ENCODE peak calls at places on chromosomes 3 and 15, in four cellular contexts. U, C, O and J are unnamed samples.

GRCh38 chr15:68843425-68844311 is 23.0 kb upstream of the ANP32A start:
- DNase-seq in U (peak; percentile 65), C (no peak), O (no peak), J (no peak)

GRCh38 chr15:62665449-62665848 is 377.1 kb upstream of the TPM1 start:
- DNase-seq in U (no peak), C (peak; percentile 26), O (no peak), J (no peak)

GRCh38 chr3:53134631-53135232 is 4.5 kb upstream of the RFT1 start:
- DNase-seq in U (peak; percentile 79), C (peak; percentile 61), O (peak; percentile 45), J (peak; percentile 76)

GRCh38 chr3:107283948-107284347 is 93.3 kb upstream of the CCDC54 start:
- DNase-seq in U (no peak), C (no peak), O (no peak), J (no peak)

GRCh38 chr3:6468589-6468988 is 392.3 kb upstream of the GRM7 start:
- DNase-seq in U (no peak), C (no peak), O (no peak), J (no peak)

GRCh38 chr3:197371521-197372075 is 73.2 kb upstream of the DLG1 start:
- DNase-seq in U (no peak), C (no peak), O (no peak), J (no peak)

GRCh38 chr3:185585523-185585861 is 603 bp upstream of the SENP2 start:
- DNase-seq in U (no peak), C (peak; percentile 8), O (no peak), J (no peak)

GRCh38 chr3:128503164-128503651 is 10.2 kb upstream of the GATA2 start:
- DNase-seq in U (no peak), C (no peak), O (peak; percentile 47), J (no peak)

GRCh38 chr3:127762077-127762786 is 60.1 kb downstream of the MGLL start:
- DNase-seq in U (no peak), C (no peak), O (no peak), J (no peak)

GRCh38 chr3:159158801-159159200 is 356.9 kb downstream of the MFSD1 start:
- DNase-seq in U (no peak), C (no peak), O (no peak), J (no peak)

GRCh38 chr15:57367556-57367955 is 8.7 kb upstream of the CGNL1 start:
- DNase-seq in U (no peak), C (no peak), O (no peak), J (no peak)

GRCh38 chr15:67175643-67176071 is 78.8 kb downstream of the AAGAB start:
- DNase-seq in U (no peak), C (no peak), O (no peak), J (no peak)

GRCh38 chr3:111812680-111813079 is 46.4 kb upstream of the PHLDB2 start:
- DNase-seq in U (no peak), C (no peak), O (no peak), J (no peak)

GRCh38 chr3:139306078-139306477 is 37.7 kb upstream of the MRPS22 start:
- DNase-seq in U (no peak), C (no peak), O (peak; percentile 64), J (no peak)

GRCh38 chr3:196660381-196661166 is 21.1 kb downstream of the NRROS start:
- DNase-seq in U (no peak), C (no peak), O (no peak), J (no peak)

GRCh38 chr3:184611606-184612304 is 50.2 kb downstream of the EPHB3 start:
- DNase-seq in U (no peak), C (no peak), O (no peak), J (no peak)

GRCh38 chr3:134232146-134232545 is 18.5 kb downstream of the RYK start:
- DNase-seq in U (no peak), C (no peak), O (no peak), J (no peak)

GRCh38 chr3:161409858-161410257 is 38.5 kb upstream of the SPTSSB start:
- DNase-seq in U (no peak), C (no peak), O (no peak), J (no peak)

GRCh38 chr3:141789281-141789680 is 26.1 kb downstream of the GRK7 start:
- DNase-seq in U (peak; percentile 22), C (peak; percentile 19), O (peak; percentile 61), J (peak; percentile 13)

GRCh38 chr15:34679326-34679725 is 75.5 kb downstream of the GJD2 start:
- DNase-seq in U (no peak), C (no peak), O (no peak), J (no peak)

GRCh38 chr3:58471025-58471887 is 20.6 kb upstream of the KCTD6 start:
- DNase-seq in U (no peak), C (peak; percentile 95), O (peak; percentile 58), J (peak; percentile 91)

GRCh38 chr3:143586565-143586964 is 261.7 kb downstream of the SLC9A9 start:
- DNase-seq in U (no peak), C (no peak), O (no peak), J (no peak)

GRCh38 chr3:134971359-134971758 is 176.3 kb downstream of the EPHB1 start:
- DNase-seq in U (no peak), C (no peak), O (no peak), J (no peak)

GRCh38 chr15:40002295-40002694 is 36.7 kb downstream of the SRP14 start:
- DNase-seq in U (no peak), C (peak; percentile 99), O (no peak), J (peak; percentile 29)

GRCh38 chr15:93060336-93061248 is 28.4 kb downstream of the RGMA start:
- DNase-seq in U (no peak), C (no peak), O (no peak), J (no peak)

GRCh38 chr15:33311312-33311971 is 675 bp downstream of the RYR3 start:
- DNase-seq in U (peak; percentile 63), C (no peak), O (no peak), J (no peak)

GRCh38 chr15:95192923-95193322 is 961.6 kb downstream of the MCTP2 start:
- DNase-seq in U (no peak), C (no peak), O (no peak), J (no peak)

GRCh38 chr15:61034793-61035710 is 194.1 kb downstream of the RORA start:
- DNase-seq in U (no peak), C (no peak), O (no peak), J (no peak)

GRCh38 chr3:180959691-180960090 is 29.8 kb downstream of the DNAJC19 start:
- DNase-seq in U (no peak), C (no peak), O (no peak), J (no peak)

GRCh38 chr15:59069430-59069829 is 35.5 kb upstream of the CCNB2 start:
- DNase-seq in U (no peak), C (peak; percentile 9), O (no peak), J (no peak)

GRCh38 chr3:66469220-66469640 is 31.6 kb downstream of the LRIG1 start:
- DNase-seq in U (no peak), C (no peak), O (no peak), J (no peak)

GRCh38 chr15:85010472-85011209 is 29.0 kb downstream of the PDE8A start:
- DNase-seq in U (no peak), C (no peak), O (peak; percentile 68), J (no peak)

GRCh38 chr3:195820901-195821300 is 9.2 kb upstream of the MUC4 start:
- DNase-seq in U (no peak), C (no peak), O (no peak), J (no peak)

GRCh38 chr3:195075941-195076875 is 194.8 kb downstream of the XXYLT1 start:
- DNase-seq in U (no peak), C (no peak), O (no peak), J (no peak)

GRCh38 chr3:157494581-157495281 is 8.5 kb downstream of the VEPH1 start:
- DNase-seq in U (no peak), C (no peak), O (no peak), J (no peak)

GRCh38 chr3:153658151-153658550 is 463.0 kb upstream of the ARHGEF26 start:
- DNase-seq in U (no peak), C (no peak), O (no peak), J (no peak)

GRCh38 chr3:133437391-133438093 is 37.7 kb downstream of the BFSP2 start:
- DNase-seq in U (no peak), C (no peak), O (no peak), J (peak; percentile 35)

GRCh38 chr15:91857772-91858171 is 4.3 kb downstream of the SLCO3A1 start:
- DNase-seq in U (no peak), C (no peak), O (no peak), J (no peak)

GRCh38 chr15:99442268-99442897 is 123.4 kb upstream of the MEF2A start:
- DNase-seq in U (no peak), C (no peak), O (no peak), J (peak; percentile 52)

GRCh38 chr3:120174811-120175210 is 80.6 kb upstream of the GSK3B start:
- DNase-seq in U (no peak), C (no peak), O (no peak), J (no peak)

GRCh38 chr3:120173056-120173675 is 78.9 kb upstream of the GSK3B start:
- DNase-seq in U (no peak), C (no peak), O (no peak), J (no peak)

GRCh38 chr3:120177907-120178306 is 83.7 kb upstream of the GSK3B start:
- DNase-seq in U (no peak), C (peak; percentile 23), O (peak; percentile 2), J (no peak)

GRCh38 chr3:120180731-120181412 is 86.6 kb upstream of the GSK3B start:
- DNase-seq in U (no peak), C (peak; percentile 74), O (no peak), J (no peak)

GRCh38 chr3:120177151-120177550 is 82.9 kb upstream of the GSK3B start:
- DNase-seq in U (peak; percentile 13), C (peak; percentile 49), O (no peak), J (peak; percentile 65)
- TF ChIP-seq NR3C1 in U (no peak), C (no peak), O (no peak), J (no peak)

GRCh38 chr3:113231827-113232253 is 20.5 kb downstream of the BOC start:
- DNase-seq in U (no peak), C (peak; percentile 58), O (no peak), J (peak; percentile 77)
- TF ChIP-seq NR3C1 in U (no peak), C (no peak), O (no peak), J (no peak)

GRCh38 chr3:71949403-71949802 is 164.5 kb upstream of the PROK2 start:
- DNase-seq in U (no peak), C (no peak), O (no peak), J (no peak)
- TF ChIP-seq NR3C1 in U (no peak), C (no peak), O (no peak), J (no peak)

DNA sequence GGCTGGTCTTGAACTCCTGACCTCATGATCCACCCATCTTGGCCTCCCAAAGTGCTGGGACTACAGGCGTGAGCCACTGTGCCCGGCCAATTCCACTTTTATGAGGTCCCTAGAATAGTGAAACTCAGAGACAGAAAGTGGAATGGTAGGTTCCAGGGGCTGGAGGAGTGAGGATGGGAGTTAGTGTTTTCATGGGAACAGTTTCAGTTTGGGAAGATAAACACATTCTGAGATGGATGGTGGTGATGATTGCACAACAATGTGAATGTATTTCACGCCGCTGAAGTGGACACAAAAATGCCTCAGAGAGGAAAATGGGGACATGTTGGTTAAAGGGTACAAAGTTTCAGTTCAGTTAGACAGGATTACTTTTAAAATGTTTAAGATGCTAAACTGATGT is 22.5 kb upstream of the HDAC11 start:
- DNase-seq in U (no peak), C (peak; percentile 39), O (no peak), J (no peak)
- TF ChIP-seq NR3C1 in U (no peak), C (no peak), O (no peak), J (no peak)

GRCh38 chr15:78629031-78629715 is 8.4 kb upstream of the CHRNA3 start:
- DNase-seq in U (no peak), C (no peak), O (no peak), J (no peak)
- TF ChIP-seq NR3C1 in U (no peak), C (no peak), O (no peak), J (no peak)